ENCODE peak calls at places on chromosomes 5 and 9, in five cellular contexts. E is fibroblast of the aortic adventitia; K is left cardiac atrium; U is CD4-positive, alpha-beta T cell; P is cardiac muscle cell. A is an unnamed sample.
A peak's percentile ranks its signal among the peaks of the same experiment; 100 is the strongest.

GRCh38 chr5:14870347-14871083 is 1.1 kb downstream of the ANKH start:
- DNase-seq in E (peak; percentile 16), U (peak; percentile 73), P (no peak), K (peak; percentile 40), A (no peak)

GRCh38 chr5:65481635-65482271 is at the start of gene ADAMTS6:
- DNase-seq in K (peak; percentile 94), U (peak; percentile 68), P (peak; percentile 89), E (peak; percentile 99), A (peak; percentile 59)

GRCh38 chr9:112864413-112864812 is 26.3 kb downstream of the SLC46A2 start:
- DNase-seq in U (no peak), P (no peak), E (no peak), K (no peak), A (no peak)

GRCh38 chr5:149792963-149793362 is 62.9 kb downstream of the PPARGC1B start:
- DNase-seq in E (no peak), K (no peak), U (no peak), P (no peak), A (no peak)

GRCh38 chr5:79595086-79595485 is 17.2 kb upstream of the TENT2 start:
- DNase-seq in K (no peak), E (peak; percentile 76), U (no peak), P (peak; percentile 8), A (no peak)

GRCh38 chr9:121646992-121647391 is 4.4 kb upstream of the DAB2IP start:
- DNase-seq in P (no peak), K (no peak), U (no peak), E (no peak), A (no peak)

GRCh38 chr5:152853361-152853760 is 448.3 kb upstream of the NMUR2 start:
- DNase-seq in E (no peak), P (no peak), K (no peak), U (no peak), A (no peak)

GRCh38 chr5:145551714-145552113 is 283.4 kb downstream of the PRELID2 start:
- DNase-seq in U (no peak), E (no peak), P (no peak), K (no peak), A (no peak)

GRCh38 chr5:134038143-134038542 is 33.4 kb upstream of the VDAC1 start:
- DNase-seq in K (no peak), E (no peak), U (no peak), P (no peak), A (no peak)

GRCh38 chr9:37679649-37680402 is 29.1 kb downstream of the FRMPD1 start:
- DNase-seq in E (no peak), K (no peak), U (no peak), P (no peak), A (no peak)

GRCh38 chr9:127199001-127199791 is 65.4 kb upstream of the GARNL3 start:
- DNase-seq in U (peak; percentile 69), P (peak; percentile 82), K (peak; percentile 81), E (peak; percentile 90), A (peak; percentile 45)

GRCh38 chr9:115209601-115210306 is 91.8 kb upstream of the TNC start:
- DNase-seq in P (no peak), E (peak; percentile 22), K (no peak), U (no peak), A (no peak)

GRCh38 chr5:104793031-104793430 is 1230.4 kb upstream of the NUDT12 start:
- DNase-seq in K (no peak), E (no peak), P (no peak), U (no peak), A (no peak)

GRCh38 chr9:116193636-116194035 is 40.0 kb downstream of the PAPPA start:
- DNase-seq in K (no peak), P (no peak), U (no peak), E (peak; percentile 69), A (no peak)

GRCh38 chr5:175902013-175902412 is 30.6 kb downstream of the CPLX2 start:
- DNase-seq in K (no peak), U (no peak), E (no peak), P (no peak), A (no peak)

GRCh38 chr5:148833925-148834324 is 7.5 kb downstream of the ADRB2 start:
- DNase-seq in U (no peak), P (no peak), E (no peak), K (no peak), A (no peak)

GRCh38 chr5:132807163-132807838 is 5.8 kb upstream of the SOWAHA start:
- DNase-seq in E (no peak), K (no peak), P (peak; percentile 41), U (no peak), A (no peak)

GRCh38 chr9:23819403-23819802 is 6.6 kb downstream of the ELAVL2 start:
- DNase-seq in U (no peak), E (no peak), P (no peak), K (no peak), A (no peak)

GRCh38 chr5:178540526-178540925 is 49.7 kb downstream of the COL23A1 start:
- DNase-seq in K (no peak), E (no peak), P (no peak), U (no peak), A (no peak)

GRCh38 chr5:116881921-116882531 is 307.4 kb upstream of the SEMA6A start:
- DNase-seq in P (peak; percentile 10), U (no peak), E (no peak), K (no peak), A (no peak)

GRCh38 chr5:35608881-35609779 is 8.5 kb upstream of the SPEF2 start:
- DNase-seq in U (no peak), P (no peak), E (no peak), K (no peak), A (no peak)

GRCh38 chr5:107607656-107608368 is 62.9 kb downstream of the EFNA5 start:
- DNase-seq in P (no peak), U (no peak), K (no peak), E (no peak), A (no peak)

GRCh38 chr5:120457839-120458507 is 6.1 kb upstream of the PRR16 start:
- DNase-seq in P (peak; percentile 70), U (peak; percentile 18), E (peak; percentile 73), K (peak; percentile 87), A (peak; percentile 10)

GRCh38 chr5:100668511-100668910 is 133.3 kb downstream of the FAM174A start:
- DNase-seq in E (peak; percentile 27), P (no peak), K (no peak), U (no peak), A (no peak)

GRCh38 chr5:37755581-37755980 is 84.3 kb downstream of the GDNF start:
- DNase-seq in U (no peak), E (no peak), K (no peak), P (no peak), A (no peak)

GRCh38 chr5:154384480-154385235 is 61.1 kb upstream of the SAP30L start:
- DNase-seq in P (no peak), E (no peak), K (no peak), U (no peak), A (no peak)